ENCODE peak calls at places on chromosomes 1 and 21, in five cellular contexts. A, Y, X, G and J are unnamed samples.

GRCh38 chr1:242811092-242811840 is 286.8 kb upstream of the PLD5 start:
- DNase-seq in A (no peak), Y (no peak), X (peak; percentile 5), G (no peak), J (no peak)

GRCh38 chr1:19067912-19068638 is 111.6 kb upstream of the IFFO2 start:
- DNase-seq in A (no peak), Y (no peak), X (no peak), G (no peak), J (no peak)

GRCh38 chr1:233505130-233505529 is 108.8 kb upstream of the KCNK1 start:
- DNase-seq in A (no peak), Y (no peak), X (no peak), G (no peak), J (no peak)

GRCh38 chr1:174142836-174143235 is 16.5 kb upstream of the RABGAP1L start:
- DNase-seq in A (no peak), Y (no peak), X (no peak), G (no peak), J (no peak)

GRCh38 chr21:37821791-37822450 is 94.3 kb downstream of the KCNJ6 start:
- DNase-seq in A (no peak), Y (no peak), X (no peak), G (no peak), J (no peak)

GRCh38 chr1:107262472-107263286 is 121.8 kb downstream of the NTNG1 start:
- DNase-seq in A (no peak), Y (no peak), X (no peak), G (no peak), J (no peak)

GRCh38 chr1:6686294-6686693 is 15.3 kb downstream of the DNAJC11 start:
- DNase-seq in A (peak; percentile 51), Y (peak; percentile 42), X (no peak), G (no peak), J (no peak)

GRCh38 chr1:241167121-241167619 is 189.8 kb downstream of the RGS7 start:
- DNase-seq in A (no peak), Y (no peak), X (no peak), G (no peak), J (no peak)

GRCh38 chr1:116825400-116825734 is 71.1 kb downstream of the CD2 start:
- DNase-seq in A (no peak), Y (peak; percentile 48), X (no peak), G (no peak), J (no peak)

GRCh38 chr1:219574484-219575087 is 38.3 kb downstream of the ZC3H11B start:
- DNase-seq in A (no peak), Y (no peak), X (no peak), G (no peak), J (no peak)

GRCh38 chr1:4769516-4770280 is 115.3 kb downstream of the AJAP1 start:
- DNase-seq in A (no peak), Y (no peak), X (no peak), G (no peak), J (no peak)

GRCh38 chr1:19372602-19373001 is 60.5 kb downstream of the SLC66A1 start:
- DNase-seq in A (peak; percentile 48), Y (no peak), X (no peak), G (no peak), J (no peak)

GRCh38 chr1:28112388-28113311 is 24.2 kb upstream of the EYA3 start:
- DNase-seq in A (peak; percentile 47), Y (peak; percentile 40), X (peak; percentile 11), G (peak; percentile 31), J (peak; percentile 6)

GRCh38 chr1:156752843-156753486 is 1.5 kb upstream of the HDGF start:
- DNase-seq in A (no peak), Y (no peak), X (no peak), G (no peak), J (no peak)

GRCh38 chr1:34929497-34929852 is at the start of gene DLGAP3:
- DNase-seq in A (peak; percentile 14), Y (no peak), X (no peak), G (no peak), J (no peak)

GRCh38 chr1:114040273-114041043 is 61.2 kb downstream of the OLFML3 start:
- DNase-seq in A (no peak), Y (no peak), X (no peak), G (peak; percentile 48), J (no peak)

GRCh38 chr1:8525291-8526275 is 207.7 kb downstream of the SLC45A1 start:
- DNase-seq in A (peak; percentile 88), Y (peak; percentile 86), X (no peak), G (peak; percentile 90), J (peak; percentile 52)

GRCh38 chr1:208254862-208255261 is 10.7 kb upstream of the PLXNA2 start:
- DNase-seq in A (no peak), Y (no peak), X (no peak), G (no peak), J (no peak)

GRCh38 chr1:41255978-41256377 is 13.9 kb upstream of the SCMH1 start:
- DNase-seq in A (no peak), Y (no peak), X (no peak), G (no peak), J (no peak)

GRCh38 chr1:150976401-150976821 is 1.8 kb upstream of the CERS2 start:
- DNase-seq in A (no peak), Y (no peak), X (no peak), G (no peak), J (no peak)

GRCh38 chr1:1040004-1040991 is 20.4 kb downstream of the AGRN start:
- DNase-seq in A (peak; percentile 79), Y (peak; percentile 77), X (no peak), G (peak; percentile 57), J (no peak)

GRCh38 chr1:45499415-45499769 is 481 bp downstream of the CCDC163 start:
- DNase-seq in A (no peak), Y (no peak), X (no peak), G (no peak), J (no peak)